ENCODE peak calls at places on chromosomes 5 and 9, in ten cellular contexts. N is stimulated activated CD8-positive, alpha-beta memory T cell treated with anti-CD3 and anti-CD28 coated beads, Interleukin-7, amount 100 ng/mL, for 48 hours; B is NCI-H510A treated with DMSO at 0.1 percent for 48 hours; A is transverse colon; Z is HEK293T; T is activated T-cell treated with anti-CD3 and anti-CD28 coated beads, Interleukin-2, amount 50 U/mL, for 1 hour; X is stimulated activated naive CD4-positive, alpha-beta T cell; E is activated naive CD8-positive, alpha-beta T cell treated with anti-CD3 and anti-CD28 coated beads, Interleukin-2, amount 50 U/mL, for 24 hours; F is cardiac muscle cell; Y is hepatocyte. S is an unnamed sample.

GRCh38 chr9:35627575-35627974 is 9.4 kb upstream of the CD72 start:
- DNase-seq in N (no peak), E (no peak), Y (no peak), Z (no peak), F (no peak), B (no peak), T (no peak), A (no peak), X (no peak), S (no peak)

GRCh38 chr9:4725706-4726442 is 15.1 kb downstream of the AK3 start:
- DNase-seq in Z (no peak), T (no peak), N (no peak), F (no peak), Y (no peak), A (no peak), E (no peak), X (no peak), B (no peak), S (no peak)

GRCh38 chr5:80159133-80159815 is 96.6 kb downstream of the SERINC5 start:
- DNase-seq in A (no peak), Y (no peak), B (no peak), X (no peak), F (no peak), Z (no peak), E (no peak), T (no peak), N (no peak), S (no peak)

GRCh38 chr5:82327961-82328360 is 49.8 kb upstream of the RPS23 start:
- DNase-seq in A (no peak), T (no peak), F (no peak), N (no peak), B (no peak), E (no peak), Y (no peak), X (no peak), Z (no peak), S (no peak)

GRCh38 chr9:134375011-134375390 is 48.7 kb downstream of the RXRA start:
- DNase-seq in F (no peak), Z (no peak), X (no peak), N (no peak), A (no peak), E (no peak), Y (no peak), T (no peak), B (no peak), S (no peak)

GRCh38 chr5:54390015-54390414 is 65.5 kb upstream of the HSPB3 start:
- DNase-seq in Y (peak), A (peak), E (no peak), N (no peak), F (no peak), Z (peak), X (no peak), B (peak), T (no peak), S (peak)

GRCh38 chr9:80648336-80648735 is 1041.0 kb downstream of the TLE1 start:
- DNase-seq in E (no peak), N (no peak), A (no peak), T (no peak), B (no peak), F (no peak), X (no peak), Z (no peak), Y (no peak), S (no peak)

GRCh38 chr9:87599901-87600610 is 102.4 kb downstream of the DAPK1 start:
- DNase-seq in Z (peak), Y (peak), T (no peak), A (no peak), F (no peak), E (no peak), X (no peak), N (no peak), B (no peak), S (peak)

GRCh38 chr5:153629496-153629895 is 139.0 kb downstream of the GRIA1 start:
- DNase-seq in Y (no peak), B (no peak), E (no peak), A (no peak), X (no peak), N (no peak), T (no peak), Z (no peak), F (no peak), S (peak)

GRCh38 chr5:113512341-113512740 is 1.2 kb upstream of the YTHDC2 start:
- DNase-seq in A (no peak), E (no peak), B (no peak), N (no peak), F (no peak), Y (no peak), Z (no peak), X (no peak), T (no peak), S (no peak)

GRCh38 chr9:316382-316965 is 101.8 kb downstream of the DOCK8 start:
- DNase-seq in Z (no peak), X (no peak), Y (no peak), T (no peak), E (no peak), F (no peak), N (no peak), B (no peak), A (no peak), S (no peak)

GRCh38 chr5:134127376-134127861 is 12.9 kb downstream of the TCF7 start:
- DNase-seq in Y (no peak), B (no peak), F (no peak), E (peak), Z (no peak), A (no peak), T (no peak), X (no peak), N (no peak), S (no peak)

S was measured in NCI-H69.